ENCODE peak calls at places on chromosome 13, in four cellular contexts. One of them, this sample, is unnamed.

GRCh38 chr13:40980466-40980865 is 38.6 kb downstream of the ELF1 start:
- DNase-seq in IMR-90: no peak
- DNase-seq in CD8-positive, alpha-beta T cell: no peak
- DNase-seq in omental fat pad: no peak
- DNase-seq in this sample: no peak

GRCh38 chr13:65236841-65237418 is 1993.2 kb downstream of the PCDH9 start:
- DNase-seq in CD8-positive, alpha-beta T cell: no peak
- DNase-seq in IMR-90: no peak
- DNase-seq in omental fat pad: no peak
- DNase-seq in this sample: no peak

GRCh38 chr13:72230131-72230530 is 363.1 kb upstream of the DACH1 start:
- DNase-seq in IMR-90: no peak
- DNase-seq in CD8-positive, alpha-beta T cell: no peak
- DNase-seq in omental fat pad: no peak
- DNase-seq in this sample: no peak

GRCh38 chr13:44410328-44410859 is 36.8 kb downstream of the SERP2 start:
- DNase-seq in omental fat pad: no peak
- DNase-seq in CD8-positive, alpha-beta T cell: no peak
- DNase-seq in IMR-90: no peak
- DNase-seq in this sample: no peak

GRCh38 chr13:84481958-84482357 is 599.7 kb upstream of the SLITRK1 start:
- DNase-seq in omental fat pad: no peak
- DNase-seq in IMR-90: peak
- DNase-seq in CD8-positive, alpha-beta T cell: no peak
- DNase-seq in this sample: no peak

GRCh38 chr13:99153219-99153618 is 47.4 kb upstream of the UBAC2 start:
- DNase-seq in omental fat pad: no peak
- DNase-seq in IMR-90: no peak
- DNase-seq in CD8-positive, alpha-beta T cell: no peak
- DNase-seq in this sample: no peak

GRCh38 chr13:95136638-95137037 is 164.6 kb downstream of the ABCC4 start:
- DNase-seq in CD8-positive, alpha-beta T cell: no peak
- DNase-seq in omental fat pad: no peak
- DNase-seq in IMR-90: no peak
- DNase-seq in this sample: no peak

GRCh38 chr13:111873676-111874178 is 193.2 kb upstream of the SOX1 start:
- DNase-seq in IMR-90: no peak
- DNase-seq in CD8-positive, alpha-beta T cell: no peak
- DNase-seq in omental fat pad: no peak
- DNase-seq in this sample: no peak

GRCh38 chr13:25886438-25887214 is 165.2 kb downstream of the SHISA2 start:
- DNase-seq in IMR-90: peak
- DNase-seq in omental fat pad: no peak
- DNase-seq in CD8-positive, alpha-beta T cell: no peak
- DNase-seq in this sample: no peak

GRCh38 chr13:113941571-113942191 is 32.2 kb downstream of the C13orf46 start:
- DNase-seq in IMR-90: no peak
- DNase-seq in CD8-positive, alpha-beta T cell: no peak
- DNase-seq in omental fat pad: no peak
- DNase-seq in this sample: no peak

GRCh38 chr13:44259045-44260042 is 114.3 kb upstream of the SERP2 start:
- DNase-seq in omental fat pad: no peak
- DNase-seq in CD8-positive, alpha-beta T cell: peak
- DNase-seq in IMR-90: peak
- DNase-seq in this sample: no peak

GRCh38 chr13:92510416-92510815 is 716.2 kb upstream of the GPC6 start:
- DNase-seq in omental fat pad: no peak
- DNase-seq in CD8-positive, alpha-beta T cell: no peak
- DNase-seq in IMR-90: peak
- DNase-seq in this sample: no peak

GRCh38 chr13:23993439-23993980 is 96.2 kb upstream of the C1QTNF9B start:
- DNase-seq in IMR-90: peak
- DNase-seq in omental fat pad: no peak
- DNase-seq in CD8-positive, alpha-beta T cell: no peak
- DNase-seq in this sample: no peak

GRCh38 chr13:57128909-57129308 is 11.8 kb upstream of the PRR20A start:
- DNase-seq in CD8-positive, alpha-beta T cell: no peak
- DNase-seq in IMR-90: no peak
- DNase-seq in omental fat pad: no peak
- DNase-seq in this sample: no peak

GRCh38 chr13:100203696-100204367 is 114.9 kb downstream of the PCCA start:
- DNase-seq in omental fat pad: no peak
- DNase-seq in CD8-positive, alpha-beta T cell: no peak
- DNase-seq in IMR-90: peak
- DNase-seq in this sample: no peak

GRCh38 chr13:90623318-90624011 is 724.0 kb upstream of the MIR17HG start:
- DNase-seq in IMR-90: no peak
- DNase-seq in CD8-positive, alpha-beta T cell: no peak
- DNase-seq in omental fat pad: no peak
- DNase-seq in this sample: no peak

GRCh38 chr13:48230541-48230940 is 2.5 kb upstream of the ITM2B start:
- DNase-seq in CD8-positive, alpha-beta T cell: no peak
- DNase-seq in IMR-90: no peak
- DNase-seq in omental fat pad: no peak
- DNase-seq in this sample: no peak

GRCh38 chr13:114107686-114108081 is 24.7 kb downstream of the RASA3 start:
- DNase-seq in omental fat pad: peak
- DNase-seq in IMR-90: peak
- DNase-seq in CD8-positive, alpha-beta T cell: no peak
- DNase-seq in this sample: no peak

GRCh38 chr13:29908411-29908810 is 58.0 kb upstream of the UBL3 start:
- DNase-seq in omental fat pad: no peak
- DNase-seq in IMR-90: peak
- DNase-seq in CD8-positive, alpha-beta T cell: no peak
- DNase-seq in this sample: no peak

GRCh38 chr13:23531446-23531845 is 38.8 kb upstream of the TNFRSF19 start:
- DNase-seq in CD8-positive, alpha-beta T cell: no peak
- DNase-seq in omental fat pad: no peak
- DNase-seq in IMR-90: no peak
- DNase-seq in this sample: no peak

GRCh38 chr13:20411638-20412342 is 113.9 kb downstream of the CRYL1 start:
- DNase-seq in omental fat pad: no peak
- DNase-seq in IMR-90: no peak
- DNase-seq in CD8-positive, alpha-beta T cell: no peak
- DNase-seq in this sample: no peak

GRCh38 chr13:63044617-63045016 is 1629.0 kb upstream of the PCDH20 start:
- DNase-seq in CD8-positive, alpha-beta T cell: no peak
- DNase-seq in omental fat pad: no peak
- DNase-seq in IMR-90: no peak
- DNase-seq in this sample: no peak

GRCh38 chr13:97259787-97260641 is 37.9 kb downstream of the MBNL2 start:
- DNase-seq in omental fat pad: no peak
- DNase-seq in IMR-90: peak
- DNase-seq in CD8-positive, alpha-beta T cell: no peak
- DNase-seq in this sample: no peak

GRCh38 chr13:99614465-99614885 is 113.2 kb downstream of the TM9SF2 start:
- DNase-seq in CD8-positive, alpha-beta T cell: no peak
- DNase-seq in IMR-90: no peak
- DNase-seq in omental fat pad: no peak
- DNase-seq in this sample: no peak

GRCh38 chr13:57666554-57666953 is 35.0 kb downstream of the PCDH17 start:
- DNase-seq in CD8-positive, alpha-beta T cell: no peak
- DNase-seq in omental fat pad: no peak
- DNase-seq in IMR-90: no peak
- DNase-seq in this sample: no peak

GRCh38 chr13:36819811-36820140 is 754 bp downstream of the RFXAP start:
- DNase-seq in omental fat pad: no peak
- DNase-seq in CD8-positive, alpha-beta T cell: peak
- DNase-seq in IMR-90: peak
- DNase-seq in this sample: no peak

GRCh38 chr13:32330438-32330837 is 15.1 kb downstream of the BRCA2 start:
- DNase-seq in CD8-positive, alpha-beta T cell: no peak
- DNase-seq in IMR-90: peak
- DNase-seq in omental fat pad: no peak
- DNase-seq in this sample: no peak

GRCh38 chr13:110361365-110361911 is 54.4 kb downstream of the COL4A2 start:
- DNase-seq in IMR-90: peak
- DNase-seq in omental fat pad: no peak
- DNase-seq in CD8-positive, alpha-beta T cell: no peak
- DNase-seq in this sample: no peak

GRCh38 chr13:110365876-110366275 is 58.8 kb downstream of the COL4A2 start:
- DNase-seq in CD8-positive, alpha-beta T cell: no peak
- DNase-seq in omental fat pad: no peak
- DNase-seq in IMR-90: no peak
- DNase-seq in this sample: no peak

GRCh38 chr13:110364081-110364480 is 57.0 kb downstream of the COL4A2 start:
- DNase-seq in omental fat pad: no peak
- DNase-seq in CD8-positive, alpha-beta T cell: no peak
- DNase-seq in IMR-90: no peak
- DNase-seq in this sample: no peak

GRCh38 chr13:110360598-110360997 is 53.5 kb downstream of the COL4A2 start:
- DNase-seq in CD8-positive, alpha-beta T cell: no peak
- DNase-seq in omental fat pad: no peak
- DNase-seq in IMR-90: no peak
- DNase-seq in this sample: no peak

GRCh38 chr13:110363009-110363408 is 55.9 kb downstream of the COL4A2 start:
- DNase-seq in IMR-90: no peak
- DNase-seq in CD8-positive, alpha-beta T cell: no peak
- DNase-seq in omental fat pad: no peak
- DNase-seq in this sample: no peak
- TF ChIP-seq CTCF in IMR-90: peak
- TF ChIP-seq CTCF in CD8-positive, alpha-beta T cell: no peak
- TF ChIP-seq CTCF in omental fat pad: no peak
- TF ChIP-seq CTCF in this sample: no peak

GRCh38 chr13:87893982-87894527 is 222.9 kb downstream of the SLITRK5 start:
- DNase-seq in CD8-positive, alpha-beta T cell: no peak
- DNase-seq in omental fat pad: no peak
- DNase-seq in IMR-90: no peak
- DNase-seq in this sample: no peak
- TF ChIP-seq CTCF in CD8-positive, alpha-beta T cell: no peak
- TF ChIP-seq CTCF in omental fat pad: no peak
- TF ChIP-seq CTCF in IMR-90: no peak
- TF ChIP-seq CTCF in this sample: no peak

DNA sequence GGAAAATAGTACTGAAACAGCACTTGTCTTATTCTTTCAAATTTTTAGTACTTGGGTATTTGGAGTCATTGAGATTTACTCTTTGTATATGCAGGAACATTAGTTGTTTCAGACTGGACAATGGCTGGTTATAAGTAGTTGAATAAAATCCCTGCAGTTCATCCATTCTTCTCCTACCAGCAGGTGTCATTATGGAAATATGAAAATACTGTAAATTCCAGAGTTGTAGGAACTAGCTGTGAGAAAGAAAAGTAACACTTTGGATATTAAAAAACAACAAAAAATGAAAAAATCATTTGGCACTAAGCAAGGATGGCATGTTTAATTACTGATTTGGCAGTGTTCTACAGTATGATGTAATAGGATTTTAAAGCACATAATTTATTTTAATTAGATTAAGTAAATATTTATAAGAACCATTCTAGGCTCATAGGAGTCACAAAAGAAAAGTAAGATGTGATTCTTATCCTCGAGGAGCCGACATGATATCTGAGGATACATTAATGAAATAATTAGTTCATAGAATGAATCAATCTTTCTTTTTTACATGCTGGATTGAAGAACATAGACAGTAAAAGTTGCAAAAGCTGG is 155.3 kb downstream of the KCNRG start:
- DNase-seq in IMR-90: peak
- DNase-seq in omental fat pad: no peak
- DNase-seq in CD8-positive, alpha-beta T cell: no peak
- DNase-seq in this sample: no peak
- TF ChIP-seq CTCF in IMR-90: peak
- TF ChIP-seq CTCF in omental fat pad: no peak
- TF ChIP-seq CTCF in CD8-positive, alpha-beta T cell: no peak
- TF ChIP-seq CTCF in this sample: no peak

GRCh38 chr13:51799261-51799660 is 4.7 kb downstream of the DHRS12 start:
- DNase-seq in omental fat pad: no peak
- DNase-seq in IMR-90: no peak
- DNase-seq in CD8-positive, alpha-beta T cell: no peak
- DNase-seq in this sample: no peak

GRCh38 chr13:51800456-51800855 is 3.5 kb downstream of the DHRS12 start:
- DNase-seq in CD8-positive, alpha-beta T cell: no peak
- DNase-seq in IMR-90: no peak
- DNase-seq in omental fat pad: no peak
- DNase-seq in this sample: no peak

GRCh38 chr13:51795419-51795818 is 8.5 kb downstream of the DHRS12 start:
- DNase-seq in omental fat pad: no peak
- DNase-seq in CD8-positive, alpha-beta T cell: no peak
- DNase-seq in IMR-90: no peak
- DNase-seq in this sample: no peak

GRCh38 chr13:51794959-51795358 is 9.0 kb downstream of the DHRS12 start:
- DNase-seq in omental fat pad: no peak
- DNase-seq in CD8-positive, alpha-beta T cell: no peak
- DNase-seq in IMR-90: no peak
- DNase-seq in this sample: no peak

GRCh38 chr13:51797664-51798488 is 6.1 kb downstream of the DHRS12 start:
- DNase-seq in IMR-90: peak
- DNase-seq in omental fat pad: no peak
- DNase-seq in CD8-positive, alpha-beta T cell: peak
- DNase-seq in this sample: no peak
- TF ChIP-seq CTCF in IMR-90: peak
- TF ChIP-seq CTCF in omental fat pad: no peak
- TF ChIP-seq CTCF in CD8-positive, alpha-beta T cell: peak
- TF ChIP-seq CTCF in this sample: peak

GRCh38 chr13:106156468-106156867 is 379.0 kb downstream of the EFNB2 start:
- DNase-seq in CD8-positive, alpha-beta T cell: no peak
- DNase-seq in IMR-90: peak
- DNase-seq in omental fat pad: no peak
- DNase-seq in this sample: no peak

GRCh38 chr13:106153876-106154275 is 381.6 kb downstream of the EFNB2 start:
- DNase-seq in IMR-90: no peak
- DNase-seq in CD8-positive, alpha-beta T cell: no peak
- DNase-seq in omental fat pad: no peak
- DNase-seq in this sample: no peak

GRCh38 chr13:106153041-106153440 is 382.4 kb downstream of the EFNB2 start:
- DNase-seq in omental fat pad: no peak
- DNase-seq in IMR-90: no peak
- DNase-seq in CD8-positive, alpha-beta T cell: no peak
- DNase-seq in this sample: no peak

GRCh38 chr13:106152047-106152446 is 383.4 kb downstream of the EFNB2 start:
- DNase-seq in IMR-90: no peak
- DNase-seq in CD8-positive, alpha-beta T cell: no peak
- DNase-seq in omental fat pad: no peak
- DNase-seq in this sample: no peak

GRCh38 chr13:106155411-106155810 is 380.1 kb downstream of the EFNB2 start:
- DNase-seq in omental fat pad: no peak
- DNase-seq in CD8-positive, alpha-beta T cell: no peak
- DNase-seq in IMR-90: peak
- DNase-seq in this sample: no peak
- TF ChIP-seq CTCF in omental fat pad: no peak
- TF ChIP-seq CTCF in CD8-positive, alpha-beta T cell: no peak
- TF ChIP-seq CTCF in IMR-90: no peak
- TF ChIP-seq CTCF in this sample: no peak

GRCh38 chr13:51818276-51818675 is 14.3 kb upstream of the DHRS12 start:
- DNase-seq in omental fat pad: no peak
- DNase-seq in CD8-positive, alpha-beta T cell: no peak
- DNase-seq in IMR-90: no peak
- DNase-seq in this sample: no peak
- TF ChIP-seq CTCF in omental fat pad: no peak
- TF ChIP-seq CTCF in CD8-positive, alpha-beta T cell: peak
- TF ChIP-seq CTCF in IMR-90: no peak
- TF ChIP-seq CTCF in this sample: no peak